ENCODE peak calls at places on chromosomes 2 and 18, in seven cellular contexts. N is cardiac fibroblast; B is left colon; P is PC-3; G is NCI-H460; J is cardiac muscle cell; S is activated gamma-delta T cell treated with anti-CD3 and anti-CD28 coated beads, Interleukin-2, amount 50 U/mL, for 16 hours. L is an unnamed sample.

GRCh38 chr18:68764016-68764415 is 33.9 kb upstream of the CCDC102B start:
- DNase-seq in N (peak), J (no peak), G (no peak), P (peak), B (no peak), S (no peak), L (no peak)

GRCh38 chr2:99622578-99622977 is 132.8 kb upstream of the REV1 start:
- DNase-seq in S (no peak), G (no peak), P (no peak), N (no peak), J (no peak), B (no peak), L (no peak)

GRCh38 chr2:154484338-154485099 is 214.0 kb upstream of the KCNJ3 start:
- DNase-seq in P (no peak), B (no peak), N (no peak), S (no peak), G (no peak), J (no peak), L (no peak)

GRCh38 chr2:74206180-74206688 is 7.8 kb downstream of the MTHFD2 start:
- DNase-seq in S (peak), P (peak), J (peak), G (no peak), N (peak), B (peak), L (peak)

GRCh38 chr18:42289526-42289925 is 334.5 kb downstream of the PIK3C3 start:
- DNase-seq in P (no peak), G (no peak), N (no peak), B (no peak), J (no peak), S (no peak), L (no peak)

GRCh38 chr2:233817305-233817980 is 36.9 kb downstream of the HJURP start:
- DNase-seq in N (peak), S (no peak), G (no peak), B (no peak), J (peak), P (no peak), L (no peak)

GRCh38 chr2:179305125-179305524 is 40.5 kb upstream of the SESTD1 start:
- DNase-seq in S (no peak), J (no peak), G (no peak), N (no peak), P (no peak), B (no peak), L (no peak)

GRCh38 chr18:68024716-68025115 is 508.2 kb upstream of the DSEL start:
- DNase-seq in P (no peak), G (no peak), S (no peak), N (peak), J (peak), B (no peak), L (peak)

GRCh38 chr2:74566423-74567085 is 12.0 kb downstream of the DOK1 start:
- DNase-seq in N (peak), S (no peak), G (peak), J (peak), B (no peak), P (peak), L (peak)

GRCh38 chr2:239371726-239372686 is 28.8 kb downstream of the HDAC4 start:
- DNase-seq in N (no peak), J (no peak), S (no peak), G (no peak), P (no peak), B (no peak), L (no peak)

GRCh38 chr2:11056614-11057013 is 98.7 kb upstream of the SLC66A3 start:
- DNase-seq in S (no peak), B (no peak), P (peak), N (peak), J (peak), G (no peak), L (peak)

GRCh38 chr2:135072125-135072997 is 20.3 kb downstream of the RAB3GAP1 start:
- DNase-seq in J (no peak), P (no peak), N (peak), G (no peak), B (no peak), S (no peak), L (peak)

GRCh38 chr2:189534854-189535253 is 45.7 kb downstream of the SLC40A1 start:
- DNase-seq in B (no peak), G (peak), J (peak), P (peak), N (peak), S (no peak), L (no peak)

GRCh38 chr2:232321156-232321816 is 57.3 kb upstream of the ALPP start:
- DNase-seq in P (no peak), S (no peak), G (no peak), J (no peak), N (no peak), B (no peak), L (no peak)

GRCh38 chr2:19272039-19272438 is 86.4 kb downstream of the OSR1 start:
- DNase-seq in G (no peak), J (no peak), P (no peak), B (no peak), N (no peak), S (no peak), L (no peak)

GRCh38 chr2:70551156-70551555 is 2.5 kb downstream of the TGFA start:
- DNase-seq in G (no peak), B (no peak), P (no peak), N (no peak), J (no peak), S (no peak), L (no peak)

GRCh38 chr2:228657807-228658402 is 476.4 kb upstream of the SPHKAP start:
- DNase-seq in P (peak), S (no peak), B (no peak), N (peak), G (peak), J (peak), L (peak)

GRCh38 chr2:200863655-200864205 is 728 bp downstream of the CLK1 start:
- DNase-seq in G (no peak), P (peak), N (no peak), J (no peak), B (peak), S (no peak), L (no peak)

GRCh38 chr18:36828157-36828629 is 609 bp downstream of the TPGS2 start:
- DNase-seq in P (peak), S (no peak), J (peak), B (no peak), G (no peak), N (peak), L (peak)

GRCh38 chr2:44110444-44110843 is 58.2 kb upstream of the PPM1B start:
- DNase-seq in N (no peak), S (no peak), B (no peak), G (no peak), P (no peak), J (no peak), L (no peak)

GRCh38 chr2:244547-244946 is 19.3 kb downstream of the SH3YL1 start:
- DNase-seq in S (no peak), J (no peak), N (no peak), G (no peak), P (no peak), B (no peak), L (no peak)

GRCh38 chr2:79935771-79936657 is 368.5 kb downstream of the LRRTM1 start:
- DNase-seq in S (no peak), J (peak), G (peak), P (peak), N (peak), B (peak), L (peak)

GRCh38 chr2:118348380-118349024 is 260.2 kb downstream of the INSIG2 start:
- DNase-seq in J (no peak), G (no peak), S (no peak), B (no peak), P (no peak), N (no peak), L (no peak)

GRCh38 chr2:213316001-213316735 is 31.9 kb downstream of the SPAG16 start:
- DNase-seq in P (peak), S (no peak), B (no peak), J (peak), G (no peak), N (peak), L (peak)

GRCh38 chr2:42089340-42089925 is 41.6 kb downstream of the PKDCC start:
- DNase-seq in P (peak), J (peak), G (peak), B (peak), S (no peak), N (peak), L (peak)

GRCh38 chr18:26763745-26764144 is 101.8 kb downstream of the AQP4 start:
- DNase-seq in B (no peak), J (no peak), N (no peak), P (peak), S (no peak), G (no peak), L (no peak)

GRCh38 chr2:58606799-58607198 is 365.7 kb upstream of the FANCL start:
- DNase-seq in J (no peak), B (no peak), N (peak), G (peak), S (no peak), P (no peak), L (no peak)

GRCh38 chr2:57740905-57741304 is 305.7 kb upstream of the VRK2 start:
- DNase-seq in J (no peak), G (no peak), P (no peak), N (no peak), S (no peak), B (no peak), L (no peak)

GRCh38 chr2:196335238-196335637 is 163.9 kb upstream of the STK17B start:
- DNase-seq in J (peak), S (no peak), P (peak), B (no peak), G (no peak), N (peak), L (peak)

GRCh38 chr2:38835015-38835601 is 40.6 kb downstream of the DHX57 start:
- DNase-seq in P (peak), G (peak), J (peak), N (peak), S (no peak), B (no peak), L (peak)

GRCh38 chr2:96839288-96839874 is 4.4 kb downstream of the ANKRD23 start:
- DNase-seq in G (no peak), N (no peak), S (peak), P (no peak), B (peak), J (peak), L (no peak)

GRCh38 chr2:119225084-119225864 is 1.6 kb downstream of the STEAP3 start:
- DNase-seq in J (no peak), G (no peak), S (no peak), N (no peak), B (peak), P (peak), L (no peak)

GRCh38 chr2:239607795-239608171 is 207.0 kb upstream of the HDAC4 start:
- DNase-seq in B (no peak), S (no peak), P (no peak), N (no peak), G (no peak), J (no peak), L (no peak)

GRCh38 chr18:11994346-11994707 is 13.0 kb downstream of the IMPA2 start:
- DNase-seq in S (no peak), P (peak), B (no peak), G (peak), J (peak), N (peak), L (peak)

L was measured in MCF 10A.